ENCODE peak calls at places on chromosome 1, in nine cellular contexts. T is left ventricle myocardium inferior, Y is hepatocyte, B is heart left ventricle, L is mammary epithelial cell, D is MM.1S, J is adrenal gland, C is colonic mucosa, S is Peyer's patch. N is an unnamed sample.

GRCh38 chr1:161113915-161114314 is 3.9 kb downstream of the PFDN2 start:
- DNase-seq in T (no peak), Y (no peak), B (no peak), L (no peak), D (no peak), J (no peak), C (no peak), S (no peak), N (no peak)

GRCh38 chr1:191453487-191453886 is 704.8 kb upstream of the RGS18 start:
- DNase-seq in T (no peak), Y (no peak), B (no peak), L (no peak), D (no peak), J (no peak), C (no peak), S (no peak), N (no peak)

GRCh38 chr1:232830661-232831060 is 25.4 kb downstream of the MAP10 start:
- DNase-seq in T (no peak), Y (peak; percentile 10), B (no peak), L (no peak), D (no peak), J (no peak), C (no peak), S (no peak), N (no peak)

GRCh38 chr1:58805716-58806571 is 22.1 kb upstream of the JUN start:
- DNase-seq in T (no peak), Y (peak; percentile 31), B (no peak), L (no peak), D (peak; percentile 70), J (no peak), C (peak; percentile 56), S (no peak), N (no peak)

GRCh38 chr1:15627343-15627988 is 10.2 kb downstream of the DDI2 start:
- DNase-seq in T (no peak), Y (no peak), B (no peak), L (no peak), D (peak; percentile 34), J (no peak), C (no peak), S (no peak), N (no peak)

GRCh38 chr1:169859001-169859400 is 34.7 kb downstream of the SCYL3 start:
- DNase-seq in T (no peak), Y (no peak), B (no peak), L (no peak), D (no peak), J (no peak), C (no peak), S (no peak), N (no peak)

GRCh38 chr1:24957016-24957807 is 27.1 kb upstream of the RUNX3 start:
- DNase-seq in T (no peak), Y (no peak), B (no peak), L (peak; percentile 3), D (no peak), J (no peak), C (no peak), S (no peak), N (no peak)

GRCh38 chr1:16924919-16925477 is 3.3 kb downstream of the CROCC start:
- DNase-seq in T (no peak), Y (no peak), B (peak; percentile 63), L (no peak), D (no peak), J (no peak), C (no peak), S (peak; percentile 45), N (peak; percentile 58)

GRCh38 chr1:17586172-17586963 is 46.9 kb downstream of the ARHGEF10L start:
- DNase-seq in T (no peak), Y (peak; percentile 48), B (no peak), L (peak; percentile 79), D (no peak), J (no peak), C (no peak), S (no peak), N (peak; percentile 84)

GRCh38 chr1:156600733-156601121 is 552 bp downstream of the GPATCH4 start:
- DNase-seq in T (no peak), Y (no peak), B (no peak), L (no peak), D (peak; percentile 34), J (no peak), C (no peak), S (no peak), N (no peak)

GRCh38 chr1:39407889-39408640 is 83.4 kb upstream of the BMP8A start:
- DNase-seq in T (no peak), Y (peak; percentile 68), B (no peak), L (no peak), D (peak; percentile 55), J (no peak), C (peak; percentile 51), S (peak; percentile 62), N (no peak)

DNA sequence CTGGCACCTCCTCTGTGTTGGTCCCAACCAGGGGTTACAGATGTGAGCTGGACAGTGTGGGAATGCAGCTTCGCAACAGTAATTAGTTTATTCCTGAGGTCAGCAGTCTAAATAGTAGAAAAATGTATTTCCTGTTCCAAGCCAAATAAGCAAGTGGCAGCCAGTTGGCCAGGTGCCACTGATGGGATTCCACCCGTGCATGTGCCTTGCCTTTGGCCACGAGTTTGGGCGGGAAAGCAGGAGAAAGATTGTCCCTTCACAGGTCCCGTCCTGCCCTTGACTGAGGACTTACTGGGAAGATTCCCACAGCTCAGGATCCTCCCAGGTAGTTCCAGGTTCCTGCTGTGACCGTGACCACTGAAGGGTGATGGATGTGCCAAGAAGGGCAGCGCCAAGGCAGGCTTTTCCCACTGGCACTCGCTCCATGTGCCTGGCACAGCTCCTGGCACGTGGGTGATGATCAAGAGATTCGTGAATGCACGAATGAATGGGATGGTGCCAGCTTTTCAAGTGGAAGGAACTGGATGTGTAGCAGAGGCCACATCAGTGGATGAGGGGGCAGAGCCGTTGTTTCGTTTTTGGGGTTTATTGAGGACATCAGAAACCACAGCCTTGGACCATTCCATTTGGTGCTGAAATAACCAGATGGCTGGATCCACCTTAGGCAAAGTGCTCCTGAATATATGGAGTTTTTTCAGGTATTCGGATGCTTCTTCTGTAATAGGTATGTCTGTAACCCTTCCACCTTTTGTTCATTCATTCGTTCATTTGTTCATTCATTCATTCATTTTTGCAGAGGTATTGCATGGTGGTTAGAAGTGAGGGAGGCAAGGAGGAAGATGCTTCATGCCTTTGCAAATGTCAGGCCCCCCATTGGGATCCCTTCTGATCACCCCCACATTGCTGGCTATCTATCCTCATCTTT is 62.4 kb upstream of the WNT4 start:
- DNase-seq in T (no peak), Y (no peak), B (no peak), L (no peak), D (no peak), J (peak; percentile 48), C (no peak), S (no peak), N (peak; percentile 18)
- TF ChIP-seq CTCF in T (no peak), Y (no peak), B (no peak), L (no peak), D (no peak), J (no peak), C (no peak), S (no peak), N (no peak)

GRCh38 chr1:41501581-41501980 is 17.1 kb upstream of the EDN2 start:
- DNase-seq in T (no peak), Y (no peak), B (no peak), L (no peak), D (no peak), J (no peak), C (peak; percentile 93), S (peak; percentile 90), N (peak; percentile 46)

GRCh38 chr1:41500781-41501518 is 16.5 kb upstream of the EDN2 start:
- DNase-seq in T (no peak), Y (no peak), B (no peak), L (peak; percentile 61), D (no peak), J (no peak), C (no peak), S (no peak), N (peak; percentile 82)

GRCh38 chr1:41498809-41499208 is 14.3 kb upstream of the EDN2 start:
- DNase-seq in T (peak; percentile 80), Y (no peak), B (peak; percentile 81), L (peak; percentile 71), D (no peak), J (peak; percentile 60), C (peak; percentile 91), S (peak; percentile 86), N (peak; percentile 58)

GRCh38 chr1:41499591-41499990 is 15.1 kb upstream of the EDN2 start:
- DNase-seq in T (no peak), Y (no peak), B (peak; percentile 33), L (no peak), D (no peak), J (no peak), C (no peak), S (no peak), N (peak; percentile 54)

GRCh38 chr1:41500378-41500777 is 15.9 kb upstream of the EDN2 start:
- DNase-seq in T (no peak), Y (no peak), B (peak; percentile 71), L (peak; percentile 93), D (no peak), J (peak; percentile 81), C (peak; percentile 82), S (peak; percentile 86), N (peak; percentile 53)
- H3K4me1 ChIP-seq in T (peaks cover 87% of the 10 kb centered on the region), Y (peaks cover 26% of the 10 kb centered on the region), B (peaks cover 40% of the 10 kb centered on the region), L (peaks cover 67% of the 10 kb centered on the region), D (peaks cover 26% of the 10 kb centered on the region), J (peaks cover 25% of the 10 kb centered on the region), C (peaks cover 15% of the 10 kb centered on the region), S (peaks cover 64% of the 10 kb centered on the region), N (peaks cover 15% of the 10 kb centered on the region)

DNA sequence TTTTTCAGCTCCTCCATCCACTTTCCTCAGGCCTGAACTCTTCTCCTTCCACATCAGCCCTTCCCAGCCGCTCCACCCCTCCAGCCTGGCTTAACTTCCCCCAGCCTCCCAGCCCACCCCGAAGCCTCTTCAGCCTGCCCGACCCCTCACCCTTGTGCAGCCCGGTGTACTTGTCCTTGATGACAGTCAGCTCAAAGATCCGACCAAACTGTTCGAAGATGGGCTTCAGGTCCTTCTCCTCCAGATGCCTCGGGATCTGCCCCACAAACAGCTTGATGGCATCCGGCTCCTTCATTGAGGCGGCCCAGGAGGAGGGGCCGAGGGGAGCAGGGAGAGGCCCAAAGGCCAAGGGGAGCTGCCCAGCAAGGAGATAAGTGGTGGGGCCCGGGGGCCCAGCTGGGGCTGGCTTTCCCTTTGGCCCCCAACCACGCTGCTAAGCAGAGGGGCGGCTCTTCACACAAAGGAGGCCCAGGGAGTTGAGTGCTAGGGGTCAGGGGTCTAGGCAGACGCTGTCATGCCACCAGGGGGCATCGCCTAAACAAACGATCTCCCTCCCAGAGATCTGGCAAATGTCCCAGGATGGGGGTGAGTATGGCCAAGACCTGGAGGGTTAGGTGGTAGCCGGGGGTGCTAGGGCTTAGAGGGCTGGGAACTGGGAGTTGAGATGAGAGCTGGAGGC is 738 bp downstream of the CELF3 start:
- DNase-seq in T (no peak), Y (no peak), B (no peak), L (no peak), D (no peak), J (no peak), C (no peak), S (no peak), N (peak; percentile 87)
- TF ChIP-seq CTCF in T (no peak), Y (peak; percentile 6), B (no peak), L (no peak), D (peak; percentile 29), J (no peak), C (no peak), S (no peak), N (peak; percentile 79)

DNA sequence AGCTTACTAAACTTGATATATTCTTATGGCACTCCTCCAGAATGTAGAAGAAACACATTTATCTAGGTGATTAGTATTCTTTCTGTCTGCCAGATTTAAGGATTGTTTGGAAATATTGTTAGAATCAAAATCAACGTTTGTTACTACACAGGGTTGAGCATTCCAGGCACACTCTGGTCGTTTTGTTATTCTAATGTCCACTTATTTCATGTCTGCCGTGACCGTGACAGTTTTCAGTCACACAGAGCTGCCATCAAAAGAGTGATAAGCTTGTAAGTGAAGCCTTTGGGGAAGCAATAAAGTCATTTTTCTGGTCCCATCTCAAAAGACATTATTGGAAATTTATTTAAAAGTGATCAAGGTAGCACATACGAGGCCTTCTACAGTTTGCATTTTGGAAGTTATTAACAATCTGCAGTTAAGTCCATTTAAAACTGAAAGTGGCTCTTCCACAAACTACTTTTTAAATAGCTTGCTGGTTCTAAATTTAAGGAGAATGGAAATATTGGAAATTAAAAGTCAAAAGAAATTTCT is 38.0 kb downstream of the NFIA start:
- DNase-seq in T (no peak), Y (no peak), B (no peak), L (no peak), D (no peak), J (no peak), C (no peak), S (no peak), N (no peak)
- H3K4me1 ChIP-seq in T (peaks cover 94% of the 10 kb centered on the region), Y (peaks cover 47% of the 10 kb centered on the region), B (peaks cover 81% of the 10 kb centered on the region), L (peaks cover 5% of the 10 kb centered on the region), D (no peaks in the 10 kb centered on the region), J (peaks cover 78% of the 10 kb centered on the region), C (peaks cover 6% of the 10 kb centered on the region), S (peaks cover 21% of the 10 kb centered on the region), N (no peaks in the 10 kb centered on the region)

N was measured in endodermal cell.